ENCODE peak calls at places on chromosomes 16 and 17, in five cellular contexts. C is AG04450; F is ascending aorta; I is SK-N-SH; W is effector memory CD4-positive, alpha-beta T cell. O is an unnamed sample.
A peak's percentile ranks its signal among the peaks of the same experiment; 100 is the strongest.

GRCh38 chr17:43020030-43020621 is 2.1 kb downstream of the VAT1 start:
- DNase-seq in F (no peak), I (no peak), C (no peak), W (no peak), O (no peak)

GRCh38 chr16:67311607-67312449 is 14.7 kb downstream of the KCTD19 start:
- DNase-seq in F (no peak), I (peak; percentile 21), C (peak; percentile 100), W (no peak), O (no peak)

GRCh38 chr17:45119964-45120363 is 12.4 kb downstream of the PLCD3 start:
- DNase-seq in C (no peak), F (no peak), I (peak; percentile 73), W (no peak), O (no peak)

GRCh38 chr16:7185179-7185578 is 147.5 kb upstream of the RBFOX1 start:
- DNase-seq in W (no peak), C (no peak), I (no peak), F (no peak), O (no peak)

GRCh38 chr16:83771306-83771942 is 36.4 kb upstream of the HSBP1 start:
- DNase-seq in W (no peak), F (no peak), I (no peak), C (no peak), O (peak; percentile 35)

GRCh38 chr16:49528035-49528434 is 154.4 kb downstream of the C16orf78 start:
- DNase-seq in C (no peak), W (no peak), F (no peak), I (peak; percentile 83), O (no peak)

GRCh38 chr17:66275651-66276050 is 26.8 kb upstream of the PRKCA start:
- DNase-seq in F (peak; percentile 24), W (no peak), I (no peak), C (peak; percentile 56), O (no peak)

GRCh38 chr16:89330177-89330856 is 112.8 kb downstream of the ZNF778 start:
- DNase-seq in C (no peak), W (peak; percentile 43), I (no peak), F (no peak), O (no peak)

GRCh38 chr17:30921544-30922196 is at the start of gene ADAP2:
- DNase-seq in F (no peak), I (peak; percentile 69), C (no peak), W (no peak), O (peak; percentile 15)

GRCh38 chr16:9124444-9124843 is 33.0 kb downstream of the HAPSTR1 start:
- DNase-seq in F (no peak), W (no peak), I (no peak), C (no peak), O (no peak)

GRCh38 chr17:2837147-2837561 is 40.9 kb downstream of the RAP1GAP2 start:
- DNase-seq in F (no peak), W (peak; percentile 30), I (no peak), C (no peak), O (no peak)

GRCh38 chr16:19507882-19508281 is 14.0 kb downstream of the GDE1 start:
- DNase-seq in I (no peak), C (no peak), W (no peak), F (no peak), O (no peak)

GRCh38 chr17:6101706-6102105 is 31.5 kb downstream of the WSCD1 start:
- DNase-seq in F (no peak), I (no peak), C (no peak), W (no peak), O (no peak)
- H3K27ac ChIP-seq in F (no peak overlapping the region), I (no peak overlapping the region), C (no peak overlapping the region), W (no peak overlapping the region), O (no peak overlapping the region)

DNA sequence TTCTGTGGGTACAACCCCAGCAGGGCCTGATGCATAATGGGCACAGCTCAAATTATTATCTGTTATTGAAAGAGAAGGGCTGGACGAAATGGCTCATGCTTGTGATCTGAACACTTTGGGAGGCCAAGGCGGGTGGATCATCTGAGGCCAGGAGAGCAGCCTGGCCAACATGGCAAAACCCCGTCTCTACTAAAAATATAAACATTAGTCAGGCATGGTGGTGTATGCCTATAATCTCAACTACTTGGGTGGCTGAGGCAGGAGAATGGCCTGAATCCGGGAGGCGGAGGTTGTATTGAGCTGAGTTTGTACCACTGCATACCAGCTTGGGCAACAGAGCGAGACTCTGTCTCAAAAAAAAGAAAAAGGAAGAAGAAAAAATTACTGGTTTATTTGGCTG is 100.7 kb downstream of the ABCC1 start:
- DNase-seq in I (no peak), C (no peak), F (no peak), W (no peak), O (no peak)
- H3K27ac ChIP-seq in I (no peak overlapping the region), C (no peak overlapping the region), F (peak overlapping the region; percentile 7), W (no peak overlapping the region), O (no peak overlapping the region)

GRCh38 chr16:55559233-55559632 is 7.3 kb upstream of the CAPNS2 start:
- DNase-seq in C (no peak), I (no peak), F (no peak), W (no peak), O (no peak)
- H3K27ac ChIP-seq in C (no peak overlapping the region), I (peak overlapping the region; percentile 36), F (peak overlapping the region; percentile 9), W (no peak overlapping the region), O (no peak overlapping the region)

DNA sequence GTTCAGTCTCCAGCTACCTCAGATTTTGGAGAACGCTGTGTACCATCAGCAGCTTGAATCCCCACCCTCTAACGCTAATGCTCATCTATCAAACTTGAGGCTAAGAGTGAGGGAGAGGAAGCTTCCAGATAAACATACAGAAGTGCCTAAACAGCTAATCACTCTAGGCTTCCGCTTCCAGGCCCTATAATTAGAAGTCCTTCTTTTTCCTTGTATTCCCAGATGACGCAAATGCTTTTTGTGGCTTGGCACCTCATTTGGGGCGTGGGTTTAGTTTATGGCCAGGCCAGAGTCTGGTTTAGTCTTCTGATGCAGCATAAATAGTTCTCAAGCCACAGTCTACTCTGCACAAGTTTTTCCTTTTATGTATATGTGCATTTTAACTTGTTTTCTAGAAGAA is 263.4 kb downstream of the BCAS3 start:
- DNase-seq in I (no peak), W (no peak), F (peak; percentile 67), C (peak; percentile 86), O (no peak)
- H3K27ac ChIP-seq in I (no peak overlapping the region), W (no peak overlapping the region), F (peak overlapping the region; percentile 76), C (peak overlapping the region; percentile 74), O (no peak overlapping the region)

GRCh38 chr17:77837917-77838316 is 120.6 kb upstream of the TNRC6C start:
- DNase-seq in F (no peak), W (no peak), C (no peak), I (no peak), O (no peak)
- H3K27ac ChIP-seq in F (no peak overlapping the region), W (no peak overlapping the region), C (no peak overlapping the region), I (no peak overlapping the region), O (no peak overlapping the region)

GRCh38 chr16:3715430-3715829 is 1.9 kb downstream of the TRAP1 start:
- DNase-seq in F (no peak), I (no peak), W (no peak), C (no peak), O (no peak)

GRCh38 chr16:3717235-3718018 is at the start of gene TRAP1:
- DNase-seq in W (peak; percentile 87), F (peak; percentile 44), C (peak; percentile 30), I (peak; percentile 99), O (peak; percentile 92)

GRCh38 chr16:3712830-3713476 is 4.4 kb downstream of the TRAP1 start:
- DNase-seq in C (no peak), F (no peak), W (no peak), I (no peak), O (no peak)

GRCh38 chr16:3716831-3717234 is 491 bp downstream of the TRAP1 start:
- DNase-seq in C (no peak), W (no peak), F (no peak), I (peak; percentile 69), O (no peak)

DNA sequence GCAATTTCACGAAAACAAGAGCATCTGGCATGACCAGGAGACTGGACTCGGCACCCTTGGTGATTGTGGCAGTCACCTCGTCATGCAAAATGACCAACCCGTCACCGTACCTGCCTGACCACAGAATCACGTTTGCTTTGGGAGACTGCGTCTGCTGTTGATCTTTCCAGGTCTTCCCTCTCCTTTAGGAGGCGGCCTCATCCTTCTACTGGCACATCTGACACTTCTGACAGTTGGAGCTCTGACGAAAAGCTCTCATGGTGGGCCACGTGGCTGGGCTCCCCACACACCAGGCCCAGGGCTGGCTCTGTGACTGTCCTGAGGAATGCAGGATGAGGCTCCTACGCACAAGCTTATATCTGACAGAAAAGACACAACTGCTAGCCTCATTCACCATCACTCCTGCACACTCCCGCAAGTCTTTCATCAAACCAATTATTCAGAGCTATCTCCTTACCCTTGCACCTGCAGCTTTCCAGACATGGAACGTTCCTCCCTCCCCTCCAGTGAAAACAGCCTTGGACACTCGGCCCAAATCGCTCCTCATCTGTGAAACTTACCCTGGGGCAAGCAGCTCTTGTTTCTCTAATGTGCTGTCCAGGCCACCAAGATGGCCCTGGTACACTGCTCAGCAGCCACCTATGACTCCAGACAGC is 3.6 kb downstream of the TRAP1 start:
- DNase-seq in W (no peak), C (no peak), I (no peak), F (no peak), O (no peak)
- H3K27ac ChIP-seq in W (no peak overlapping the region), C (no peak overlapping the region), I (no peak overlapping the region), F (no peak overlapping the region), O (no peak overlapping the region)

GRCh38 chr16:57143125-57143965 is 42.5 kb downstream of the PSME3IP1 start:
- DNase-seq in I (no peak), W (no peak), C (no peak), F (no peak), O (peak; percentile 64)
- H3K27ac ChIP-seq in I (no peak overlapping the region), W (no peak overlapping the region), C (no peak overlapping the region), F (no peak overlapping the region), O (peak overlapping the region; percentile 99)